ENCODE peak calls at places on chromosomes 7 and 10, in five cellular contexts. U is stomach; S is breast epithelium; Z is CD8-positive, alpha-beta T cell; P is thyroid gland. A is an unnamed sample.
A peak's percentile ranks its signal among the peaks of the same experiment; 100 is the strongest.

GRCh38 chr7:117946201-117946633 is 73.0 kb upstream of the CTTNBP2 start:
- DNase-seq in U (no peak), S (no peak), Z (no peak), P (no peak), A (no peak)

GRCh38 chr7:51240868-51241267 is 75.7 kb downstream of the COBL start:
- DNase-seq in U (no peak), S (no peak), Z (no peak), P (no peak), A (no peak)

GRCh38 chr7:115613836-115614235 is 416.7 kb downstream of the TFEC start:
- DNase-seq in U (no peak), S (no peak), Z (no peak), P (no peak), A (no peak)

GRCh38 chr7:110177463-110177862 is 913.5 kb upstream of the LRRN3 start:
- DNase-seq in U (no peak), S (no peak), Z (no peak), P (no peak), A (no peak)

GRCh38 chr7:108614903-108615302 is 45.2 kb downstream of the DNAJB9 start:
- DNase-seq in U (no peak), S (no peak), Z (no peak), P (no peak), A (no peak)

GRCh38 chr10:117552156-117552620 is 9.6 kb downstream of the EMX2 start:
- DNase-seq in U (no peak), S (no peak), Z (no peak), P (no peak), A (no peak)

GRCh38 chr10:89888647-89889046 is 187.3 kb downstream of the KIF20B start:
- DNase-seq in U (no peak), S (no peak), Z (no peak), P (no peak), A (no peak)

GRCh38 chr7:70240873-70241272 is 642.6 kb downstream of the AUTS2 start:
- DNase-seq in U (no peak), S (no peak), Z (no peak), P (no peak), A (no peak)

GRCh38 chr7:158858592-158859503 is 2.5 kb downstream of the DYNC2I1 start:
- DNase-seq in U (no peak), S (no peak), Z (no peak), P (no peak), A (no peak)

GRCh38 chr7:28474267-28474618 is 61.9 kb downstream of the CREB5 start:
- DNase-seq in U (no peak), S (no peak), Z (no peak), P (no peak), A (no peak)

GRCh38 chr10:29949411-29950011 is 109.9 kb downstream of the JCAD start:
- DNase-seq in U (no peak), S (no peak), Z (no peak), P (no peak), A (no peak)

GRCh38 chr10:36224431-36224985 is 582.4 kb upstream of the FZD8 start:
- DNase-seq in U (no peak), S (no peak), Z (no peak), P (no peak), A (no peak)

GRCh38 chr10:131159771-131160170 is 151.8 kb downstream of the TCERG1L start:
- DNase-seq in U (no peak), S (no peak), Z (no peak), P (no peak), A (no peak)

GRCh38 chr7:24716480-24717246 is 40.6 kb downstream of the GSDME start:
- DNase-seq in U (no peak), S (no peak), Z (no peak), P (no peak), A (no peak)

GRCh38 chr7:1011297-1012003 is 28.5 kb downstream of the CYP2W1 start:
- DNase-seq in U (no peak), S (no peak), Z (no peak), P (no peak), A (no peak)

GRCh38 chr10:15419279-15419874 is 48.3 kb upstream of the FAM171A1 start:
- DNase-seq in U (no peak), S (no peak), Z (peak; percentile 26), P (peak; percentile 29), A (no peak)

GRCh38 chr7:118870187-118870586 is 645.7 kb downstream of the ANKRD7 start:
- DNase-seq in U (no peak), S (no peak), Z (no peak), P (no peak), A (no peak)

GRCh38 chr7:43372656-43373355 is 210.1 kb upstream of the STK17A start:
- DNase-seq in U (no peak), S (no peak), Z (no peak), P (no peak), A (no peak)

GRCh38 chr7:54738737-54739136 is 20.3 kb downstream of the SEC61G start:
- DNase-seq in U (no peak), S (no peak), Z (no peak), P (no peak), A (no peak)

GRCh38 chr10:4316166-4316810 is 509.7 kb upstream of the AKR1E2 start:
- DNase-seq in U (no peak), S (peak; percentile 24), Z (no peak), P (peak; percentile 21), A (no peak)

GRCh38 chr7:151137076-151137611 is 30.4 kb downstream of the GBX1 start:
- DNase-seq in U (no peak), S (no peak), Z (no peak), P (no peak), A (peak; percentile 52)

GRCh38 chr10:46016811-46017210 is 13.6 kb downstream of the NCOA4 start:
- DNase-seq in U (no peak), S (no peak), Z (no peak), P (no peak), A (no peak)

GRCh38 chr10:88672041-88672440 is 7.8 kb downstream of the LIPF start:
- DNase-seq in U (no peak), S (no peak), Z (no peak), P (no peak), A (no peak)

GRCh38 chr7:6226194-6226799 is 46.1 kb downstream of the CYTH3 start:
- DNase-seq in U (no peak), S (no peak), Z (no peak), P (no peak), A (no peak)

GRCh38 chr7:20998309-20998708 is 211.6 kb upstream of the SP8 start:
- DNase-seq in U (no peak), S (no peak), Z (no peak), P (no peak), A (peak; percentile 75)

GRCh38 chr10:34505338-34505737 is 309.8 kb downstream of the PARD3 start:
- DNase-seq in U (no peak), S (no peak), Z (no peak), P (no peak), A (no peak)

GRCh38 chr10:13700461-13701144 is 113.8 kb downstream of the PRPF18 start:
- DNase-seq in U (no peak), S (no peak), Z (no peak), P (no peak), A (no peak)

GRCh38 chr7:3285652-3286051 is 15.4 kb upstream of the SDK1 start:
- DNase-seq in U (no peak), S (no peak), Z (no peak), P (no peak), A (no peak)

GRCh38 chr10:48655426-48656240 is 29.0 kb upstream of the WDFY4 start:
- DNase-seq in U (peak; percentile 77), S (peak; percentile 39), Z (no peak), P (peak; percentile 91), A (no peak)

GRCh38 chr10:127649642-127650041 is 87.3 kb upstream of the FOXI2 start:
- DNase-seq in U (no peak), S (no peak), Z (no peak), P (peak; percentile 9), A (no peak)

GRCh38 chr7:117808273-117808868 is 64.9 kb downstream of the CTTNBP2 start:
- DNase-seq in U (peak; percentile 27), S (peak; percentile 44), Z (no peak), P (peak; percentile 86), A (no peak)

GRCh38 chr10:124975977-124976514 is 34.1 kb downstream of the ZRANB1 start:
- DNase-seq in U (no peak), S (no peak), Z (no peak), P (no peak), A (no peak)

GRCh38 chr10:99694171-99694570 is 34.9 kb downstream of the ENTPD7 start:
- DNase-seq in U (no peak), S (no peak), Z (no peak), P (no peak), A (no peak)

GRCh38 chr7:4470246-4470645 is 211.8 kb upstream of the FOXK1 start:
- DNase-seq in U (no peak), S (no peak), Z (no peak), P (no peak), A (no peak)

DNA sequence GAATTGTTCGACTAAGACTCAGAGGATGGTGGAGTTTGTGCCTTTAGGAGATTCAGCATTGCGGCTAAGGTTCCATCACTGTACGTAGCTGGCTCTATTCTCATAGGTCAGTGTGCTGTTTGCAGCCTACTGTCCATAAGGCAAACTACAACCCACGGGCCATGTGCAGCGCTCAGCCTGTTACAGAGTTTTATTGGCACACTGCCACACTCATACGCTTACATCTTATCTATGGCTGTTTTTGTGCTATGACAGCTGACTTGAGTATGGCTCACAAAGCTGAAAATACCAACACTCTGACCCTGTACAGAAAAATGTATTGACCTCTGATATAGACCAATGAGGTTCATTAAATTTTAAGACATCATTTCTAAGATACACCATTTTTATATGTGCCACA is 114.5 kb downstream of the ARID5B start:
- DNase-seq in U (no peak), S (no peak), Z (no peak), P (no peak), A (no peak)
- H3K4me1 ChIP-seq in U (peaks cover 48% of the 10 kb centered on the region), S (no peaks in the 10 kb centered on the region), Z (no peaks in the 10 kb centered on the region), P (no peaks in the 10 kb centered on the region), A (peaks cover 23% of the 10 kb centered on the region)

GRCh38 chr7:129644634-129645230 is 33.2 kb downstream of the NRF1 start:
- DNase-seq in U (no peak), S (no peak), Z (no peak), P (no peak), A (no peak)
- TF ChIP-seq CTCF in U (no peak), S (peak; percentile 37), Z (peak; percentile 27), P (no peak), A (peak; percentile 76)

GRCh38 chr10:73879296-73880173 is 5.2 kb upstream of the CAMK2G start:
- DNase-seq in U (peak; percentile 91), S (peak; percentile 82), Z (peak; percentile 96), P (peak; percentile 81), A (no peak)
- H3K27ac ChIP-seq in U (no peak overlapping the region), S (no peak overlapping the region), Z (peak overlapping the region; percentile 19), P (no peak overlapping the region), A (no peak overlapping the region)

DNA sequence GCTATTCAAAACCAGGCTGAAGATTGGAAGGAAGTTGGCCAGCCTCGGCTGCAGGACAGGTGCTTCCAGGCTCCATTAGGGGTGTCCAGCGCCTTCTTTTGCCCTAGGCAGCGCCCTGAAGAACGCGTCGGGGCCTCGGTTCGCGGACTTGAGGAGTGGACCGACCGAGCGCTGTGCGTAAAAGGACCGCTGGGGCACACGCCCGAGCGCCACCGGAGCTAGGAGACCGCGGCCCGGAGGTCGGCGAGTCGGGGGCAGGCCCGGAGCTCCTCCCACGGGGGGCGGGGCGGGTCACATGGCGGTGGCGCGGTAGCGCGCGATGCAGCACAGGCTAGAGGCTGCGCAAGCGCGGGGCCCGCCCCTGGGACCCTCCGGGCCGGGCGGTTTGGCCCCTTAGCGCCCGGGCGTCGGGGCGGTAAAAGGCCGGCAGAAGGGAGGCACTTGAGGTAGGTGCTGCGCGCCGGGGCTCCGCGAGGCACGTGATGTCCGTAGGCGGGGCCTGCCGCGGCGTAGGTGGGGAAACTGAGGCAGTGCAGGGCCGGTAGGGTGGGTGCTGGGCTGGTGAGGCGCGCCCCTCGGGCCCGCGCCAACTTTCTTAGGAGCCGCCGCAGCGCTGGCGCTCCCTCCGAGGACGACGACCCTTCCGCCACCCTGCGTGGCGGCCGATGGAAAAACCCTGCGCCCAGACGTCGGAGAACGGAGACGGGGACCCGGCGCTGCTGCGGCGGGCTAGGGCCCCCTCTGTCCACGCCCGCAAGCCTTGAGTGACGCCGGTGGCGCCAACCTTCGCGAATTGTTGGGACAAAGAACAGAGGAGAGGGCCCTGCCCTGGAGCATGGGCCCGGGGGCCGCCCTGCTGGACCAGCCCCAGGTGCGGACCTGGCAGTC is at the start of gene PRXL2A:
- DNase-seq in U (peak; percentile 81), S (peak; percentile 57), Z (peak; percentile 85), P (peak; percentile 90), A (no peak)
- H3K4me1 ChIP-seq in U (peaks cover 58% of the 10 kb centered on the region), S (peaks cover 3% of the 10 kb centered on the region), Z (peaks cover 4% of the 10 kb centered on the region), P (peaks cover 44% of the 10 kb centered on the region), A (peaks cover 30% of the 10 kb centered on the region)